ENCODE peak calls at places on chromosomes 12 and 14, in seven cellular contexts. N is prostate gland, L is psoas muscle, P is WTC11, R is activated B cell treated with CpG ODN at 0.5 μM for 24 hours, Y is keratinocyte, J is upper lobe of right lung. E is an unnamed sample.

GRCh38 chr14:68715032-68715924 is 77.6 kb downstream of the ZFP36L1 start:
- DNase-seq in N (no peak), L (no peak), P (no peak), R (no peak), Y (no peak), J (no peak), E (no peak)

GRCh38 chr12:88993655-88994054 is 358.6 kb downstream of the DUSP6 start:
- DNase-seq in N (peak; percentile 5), L (no peak), P (no peak), R (no peak), Y (no peak), J (no peak), E (no peak)

GRCh38 chr14:20690848-20691640 is 2.5 kb downstream of the ANG start:
- DNase-seq in N (peak; percentile 63), L (no peak), P (peak; percentile 41), R (no peak), Y (no peak), J (no peak), E (peak; percentile 22)

GRCh38 chr14:87334997-87335675 is 657.8 kb downstream of the GALC start:
- DNase-seq in N (no peak), L (no peak), P (no peak), R (no peak), Y (no peak), J (no peak), E (no peak)

GRCh38 chr14:62039871-62040270 is 277.7 kb downstream of the SNAPC1 start:
- DNase-seq in N (no peak), L (no peak), P (no peak), R (no peak), Y (no peak), J (no peak), E (no peak)

GRCh38 chr12:1523558-1524050 is 70.8 kb downstream of the FBXL14 start:
- DNase-seq in N (no peak), L (no peak), P (peak; percentile 73), R (no peak), Y (no peak), J (peak; percentile 34), E (no peak)

GRCh38 chr12:109770104-109770860 is 56.7 kb downstream of the FAM222A start:
- DNase-seq in N (no peak), L (no peak), P (no peak), R (peak; percentile 4), Y (no peak), J (peak; percentile 23), E (no peak)

GRCh38 chr12:94150483-94151225 is 2.3 kb downstream of the PLXNC1 start:
- DNase-seq in N (no peak), L (no peak), P (peak; percentile 51), R (peak; percentile 49), Y (no peak), J (peak; percentile 71), E (no peak)

GRCh38 chr14:21680072-21680471 is 6.5 kb upstream of the OR4E1 start:
- DNase-seq in N (no peak), L (no peak), P (no peak), R (no peak), Y (no peak), J (no peak), E (no peak)

GRCh38 chr12:69290545-69291277 is 51.3 kb downstream of the CPSF6 start:
- DNase-seq in N (peak; percentile 58), L (peak; percentile 34), P (peak; percentile 93), R (peak; percentile 56), Y (peak; percentile 72), J (peak; percentile 73), E (peak; percentile 74)

GRCh38 chr14:92958373-92959188 is 35.6 kb downstream of the CHGA start:
- DNase-seq in N (no peak), L (no peak), P (no peak), R (no peak), Y (no peak), J (no peak), E (no peak)

GRCh38 chr14:75292886-75293285 is 14.3 kb downstream of the FOS start:
- DNase-seq in N (no peak), L (no peak), P (no peak), R (no peak), Y (no peak), J (peak; percentile 7), E (no peak)

GRCh38 chr14:75295061-75295461 is 16.4 kb downstream of the FOS start:
- DNase-seq in N (peak; percentile 50), L (peak; percentile 65), P (peak; percentile 50), R (no peak), Y (no peak), J (peak; percentile 88), E (peak; percentile 25)

GRCh38 chr14:75293920-75294648 is 15.5 kb downstream of the FOS start:
- DNase-seq in N (peak; percentile 93), L (peak; percentile 96), P (peak; percentile 95), R (peak; percentile 96), Y (no peak), J (peak; percentile 97), E (peak; percentile 94)

GRCh38 chr14:75295491-75296338 is 17.1 kb downstream of the FOS start:
- DNase-seq in N (peak; percentile 79), L (peak; percentile 80), P (peak; percentile 90), R (peak; percentile 70), Y (no peak), J (peak; percentile 90), E (peak; percentile 72)

DNA sequence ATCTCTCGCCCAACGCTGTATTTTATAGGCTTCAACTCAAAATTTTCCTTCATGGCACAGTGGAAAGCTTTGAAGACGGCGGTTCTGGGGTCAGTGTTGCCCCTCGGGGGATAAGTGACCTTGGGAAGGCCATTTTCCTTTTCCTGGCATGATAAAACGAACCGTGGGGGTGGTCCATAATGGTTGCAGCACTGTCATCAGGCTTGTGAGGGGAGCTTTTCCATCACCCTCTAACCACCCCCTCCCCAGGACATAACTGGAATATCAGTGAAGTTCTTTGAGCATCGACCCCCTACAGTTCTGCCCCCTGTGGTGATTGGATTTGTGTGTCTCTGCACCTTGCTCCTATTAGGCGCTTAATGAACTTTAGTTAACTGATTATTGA is 16.0 kb downstream of the FOS start:
- DNase-seq in N (no peak), L (no peak), P (peak; percentile 32), R (no peak), Y (no peak), J (no peak), E (no peak)
- TF ChIP-seq CTCF in N (no peak), L (no peak), P (no peak), R (no peak), Y (peak; percentile 6), J (peak; percentile 8), E (peak; percentile 36)

GRCh38 chr12:24948452-24948815 is 467 bp downstream of the BCAT1 start:
- DNase-seq in N (no peak), L (no peak), P (no peak), R (peak; percentile 24), Y (no peak), J (no peak), E (no peak)

GRCh38 chr12:24950231-24950834 is 1.4 kb upstream of the BCAT1 start:
- DNase-seq in N (no peak), L (no peak), P (no peak), R (no peak), Y (no peak), J (no peak), E (no peak)

GRCh38 chr12:24947541-24948451 is 1.1 kb downstream of the BCAT1 start:
- DNase-seq in N (no peak), L (no peak), P (no peak), R (no peak), Y (no peak), J (no peak), E (no peak)

GRCh38 chr12:24945822-24946221 is 3.1 kb downstream of the BCAT1 start:
- DNase-seq in N (no peak), L (no peak), P (no peak), R (no peak), Y (no peak), J (no peak), E (no peak)

GRCh38 chr12:24948816-24949722 is at the start of gene BCAT1:
- DNase-seq in N (peak; percentile 20), L (peak; percentile 76), P (peak; percentile 84), R (peak; percentile 64), Y (no peak), J (peak; percentile 91), E (peak; percentile 69)
- TF ChIP-seq CTCF in N (no peak), L (no peak), P (no peak), R (no peak), Y (peak; percentile 34), J (no peak), E (peak; percentile 34)

GRCh38 chr14:73713804-73714655 is at the start of gene PNMA1:
- DNase-seq in N (peak; percentile 84), L (peak; percentile 88), P (peak; percentile 90), R (peak; percentile 86), Y (no peak), J (peak; percentile 92), E (peak; percentile 69)
- TF ChIP-seq CTCF in N (no peak), L (no peak), P (no peak), R (no peak), Y (no peak), J (no peak), E (no peak)

GRCh38 chr14:98950356-98950895 is 321.6 kb downstream of the BCL11B start:
- DNase-seq in N (no peak), L (no peak), P (no peak), R (no peak), Y (no peak), J (no peak), E (no peak)

GRCh38 chr14:98951031-98951430 is 321.0 kb downstream of the BCL11B start:
- DNase-seq in N (no peak), L (no peak), P (no peak), R (no peak), Y (no peak), J (no peak), E (no peak)

GRCh38 chr14:98949506-98950135 is 322.4 kb downstream of the BCL11B start:
- DNase-seq in N (no peak), L (peak; percentile 44), P (no peak), R (no peak), Y (no peak), J (no peak), E (no peak)

GRCh38 chr14:98947911-98948595 is 323.9 kb downstream of the BCL11B start:
- DNase-seq in N (no peak), L (no peak), P (no peak), R (no peak), Y (no peak), J (no peak), E (no peak)

DNA sequence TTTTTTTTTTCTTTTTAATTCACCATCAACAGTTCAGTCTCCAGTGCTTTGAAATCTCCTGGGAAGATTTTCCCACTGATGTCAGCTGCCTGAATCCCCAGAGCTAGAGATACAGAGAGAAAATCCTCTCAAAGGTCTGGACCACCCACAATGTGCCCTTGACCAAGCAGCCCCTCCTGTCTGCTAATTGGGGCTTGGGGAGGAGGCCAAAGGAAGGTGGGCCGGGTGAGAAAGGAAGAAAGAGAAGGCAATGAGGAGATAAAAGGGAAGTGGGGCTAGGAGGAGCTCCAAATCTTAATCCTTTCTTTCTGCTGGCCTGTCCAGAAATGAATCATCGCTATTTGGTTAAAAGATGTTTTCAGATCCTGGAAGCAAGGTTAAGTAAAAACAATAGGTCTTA is 323.0 kb downstream of the BCL11B start:
- DNase-seq in N (no peak), L (no peak), P (no peak), R (no peak), Y (no peak), J (no peak), E (no peak)
- TF ChIP-seq CTCF in N (no peak), L (no peak), P (no peak), R (no peak), Y (no peak), J (no peak), E (no peak)